ENCODE peak calls at places on chromosomes 13 and 19, in ten cellular contexts. L is sigmoid colon, M is epithelial cell of esophagus, Z is thyroid gland, V is heart right ventricle, C is astrocyte of the spinal cord, P is upper lobe of right lung, F is heart left ventricle, H is psoas muscle, T is astrocyte of the cerebellum. Q is an unnamed sample.
A peak's percentile ranks its signal among the peaks of the same experiment; 100 is the strongest.

GRCh38 chr13:44219808-44220544 is 153.6 kb upstream of the SERP2 start:
- DNase-seq in L (no peak), Z (no peak), H (no peak), T (no peak), P (no peak), V (no peak), M (peak; percentile 39), F (no peak), C (peak; percentile 72), Q (no peak)

GRCh38 chr13:19864018-19864338 is 529 bp upstream of the ZMYM5 start:
- DNase-seq in V (peak; percentile 82), Z (peak; percentile 65), P (peak; percentile 92), L (peak; percentile 83), C (peak; percentile 88), T (no peak), H (peak; percentile 78), F (peak; percentile 79), M (no peak), Q (no peak)

GRCh38 chr19:898663-899062 is 5.4 kb downstream of the RNU6-9 start:
- DNase-seq in C (no peak), H (no peak), L (no peak), P (no peak), Z (no peak), V (no peak), M (no peak), T (no peak), F (no peak), Q (no peak)

GRCh38 chr13:75549262-75550158 is at the start of gene UCHL3:
- DNase-seq in C (peak; percentile 95), L (peak; percentile 97), Z (peak; percentile 98), F (peak; percentile 96), V (peak; percentile 98), M (peak; percentile 97), T (peak; percentile 90), P (peak; percentile 99), H (peak; percentile 97), Q (peak; percentile 59)

GRCh38 chr19:52277471-52277870 is 8.1 kb downstream of the ZNF766 start:
- DNase-seq in H (no peak), L (no peak), P (no peak), F (no peak), V (no peak), C (no peak), T (no peak), Z (no peak), M (peak; percentile 14), Q (no peak)

GRCh38 chr13:25112856-25113255 is 16.9 kb downstream of the PABPC3 start:
- DNase-seq in Z (no peak), H (no peak), V (no peak), C (no peak), F (no peak), L (no peak), T (no peak), P (no peak), M (no peak), Q (no peak)

GRCh38 chr19:10219678-10220077 is 11.5 kb downstream of the S1PR2 start:
- DNase-seq in Z (no peak), V (no peak), T (no peak), L (no peak), P (no peak), H (no peak), M (peak; percentile 56), C (no peak), F (no peak), Q (no peak)

GRCh38 chr13:78317030-78317429 is 286.3 kb downstream of the POU4F1 start:
- DNase-seq in C (no peak), P (no peak), L (no peak), V (no peak), Z (no peak), F (no peak), M (peak; percentile 18), T (no peak), H (no peak), Q (no peak)

DNA sequence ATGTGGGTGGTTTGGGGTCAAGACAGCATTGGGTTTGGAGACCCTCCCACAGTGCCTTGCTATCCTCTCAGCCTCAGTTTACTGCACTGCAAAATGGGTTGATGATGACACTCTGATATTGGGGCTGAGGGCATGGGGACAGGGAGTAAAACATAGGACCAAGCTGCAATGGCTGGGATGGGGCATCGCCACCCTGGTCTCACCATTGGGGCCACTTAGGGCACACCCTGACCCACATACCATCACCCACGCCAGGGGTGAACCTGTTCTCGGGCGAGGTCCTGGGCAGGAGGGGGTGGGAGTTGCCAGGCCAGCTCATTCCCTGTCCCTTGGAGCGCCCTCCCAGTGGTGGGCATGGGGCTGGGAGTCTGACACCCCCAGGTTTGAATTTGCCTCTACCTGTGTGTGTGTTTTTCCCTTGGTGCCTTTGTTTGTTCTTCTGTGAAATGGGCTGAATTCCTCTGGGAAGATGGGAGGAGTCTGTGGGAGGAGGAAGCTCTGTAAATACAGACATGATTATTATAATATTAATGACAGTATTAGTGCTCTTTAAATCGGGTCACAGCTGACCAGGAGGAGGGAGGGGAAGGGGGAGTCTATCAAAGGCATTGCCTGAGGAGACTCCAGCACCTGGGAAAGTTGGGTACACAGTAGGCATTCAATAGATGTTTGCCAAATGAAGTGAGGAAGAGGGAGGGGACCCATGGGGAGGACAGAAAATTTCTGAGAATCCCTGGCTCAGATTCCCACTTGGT is 2.2 kb upstream of the FCHO1 start:
- DNase-seq in M (no peak), T (no peak), P (no peak), Z (no peak), F (no peak), C (no peak), V (no peak), L (no peak), H (no peak), Q (no peak)
- H3K4me3 ChIP-seq in M (no peak overlapping the region), T (no peak overlapping the region), P (no peak overlapping the region), Z (no peak overlapping the region), F (no peak overlapping the region), C (no peak overlapping the region), V (no peak overlapping the region), L (no peak overlapping the region), H (no peak overlapping the region), Q (no peak overlapping the region)

DNA sequence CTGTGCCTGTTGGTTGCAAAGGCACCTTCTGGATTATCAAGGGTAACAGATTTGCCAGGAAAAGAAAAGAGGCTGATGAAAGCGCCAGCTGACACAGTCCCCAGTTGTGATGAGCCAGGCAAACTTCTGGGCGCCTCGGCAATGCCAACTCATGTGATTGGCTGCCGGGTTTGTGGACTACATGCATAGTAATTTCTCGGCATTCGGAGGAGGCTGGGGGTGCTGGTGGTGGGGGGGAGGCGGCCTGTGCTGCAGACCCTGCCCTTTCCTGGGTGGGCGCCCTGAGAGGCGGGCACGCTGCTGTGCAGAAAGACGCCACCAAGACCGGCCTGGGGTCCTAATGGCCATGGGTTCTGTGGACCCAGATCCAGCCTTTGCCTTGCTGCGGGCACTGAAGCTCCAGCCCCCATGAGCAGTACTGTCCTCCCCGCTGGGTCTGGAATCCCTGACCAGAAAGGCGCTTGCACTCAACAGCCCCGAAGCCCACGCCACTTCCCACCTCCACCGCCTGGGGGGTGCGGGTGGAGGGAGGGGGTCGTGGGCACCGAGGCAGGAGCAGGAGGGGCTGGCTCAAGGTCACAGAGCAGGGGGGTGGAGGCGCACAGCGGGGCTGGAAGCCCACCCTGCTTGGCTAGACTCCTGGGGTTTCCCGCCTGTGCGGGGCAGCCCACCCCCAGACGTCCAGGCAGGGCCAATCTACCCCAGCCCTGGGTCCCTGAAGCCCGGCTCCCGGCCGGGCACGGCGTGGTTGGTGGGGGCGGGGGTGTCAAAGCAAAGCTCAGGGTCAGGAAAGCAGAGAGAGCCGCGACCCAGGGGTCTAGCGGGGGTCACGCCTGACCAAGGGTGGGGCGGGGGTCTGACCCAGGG is 1.0 kb downstream of the DIRAS1 start:
- DNase-seq in T (no peak), C (no peak), P (no peak), M (no peak), L (peak; percentile 64), Z (no peak), V (peak; percentile 50), F (peak; percentile 49), H (no peak), Q (no peak)
- TF ChIP-seq CTCF in T (no peak), C (peak; percentile 15), P (no peak), M (no peak), L (no peak), Z (no peak), V (no peak), F (no peak), H (no peak), Q (no peak)

DNA sequence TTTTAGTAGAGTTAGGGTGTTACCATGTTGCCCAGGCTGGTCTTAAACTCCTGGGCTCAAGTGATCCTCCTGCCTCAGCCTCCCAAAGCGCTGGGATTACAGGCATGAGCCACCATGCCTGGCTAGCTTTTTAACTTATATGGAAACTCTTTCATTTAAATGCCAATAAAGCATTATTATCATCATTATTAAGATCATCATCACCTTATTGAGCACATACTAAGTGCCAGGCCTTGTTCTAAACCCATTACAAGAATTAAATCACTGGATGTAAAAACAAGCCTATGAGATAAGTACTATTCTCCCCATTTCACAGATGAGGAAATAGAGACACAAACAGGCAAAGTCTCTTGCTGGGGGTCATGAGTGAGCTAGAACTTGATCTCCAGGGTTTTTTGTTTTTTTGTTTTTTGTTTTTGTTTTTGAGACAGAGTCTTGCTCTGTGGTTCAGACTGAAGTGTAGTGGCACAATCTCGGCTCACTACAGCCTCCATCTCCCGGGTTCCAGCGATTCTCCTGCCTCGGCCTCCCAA is 1.3 kb downstream of the GMFG start:
- DNase-seq in Z (no peak), P (no peak), L (no peak), F (no peak), M (no peak), H (no peak), C (no peak), T (no peak), V (no peak), Q (no peak)
- H3K4me3 ChIP-seq in Z (no peak overlapping the region), P (peak overlapping the region; percentile 68), L (peak overlapping the region; percentile 29), F (no peak overlapping the region), M (no peak overlapping the region), H (peak overlapping the region; percentile 52), C (no peak overlapping the region), T (no peak overlapping the region), V (peak overlapping the region; percentile 54), Q (no peak overlapping the region)

GRCh38 chr19:36141039-36141914 is 1.4 kb downstream of the CAPNS1 start:
- DNase-seq in Z (peak; percentile 83), H (peak; percentile 86), F (peak; percentile 90), T (peak; percentile 64), L (peak; percentile 93), M (peak; percentile 93), P (peak; percentile 93), V (peak; percentile 88), C (peak; percentile 86), Q (no peak)

GRCh38 chr19:36142046-36142445 is 2.2 kb downstream of the CAPNS1 start:
- DNase-seq in H (no peak), Z (no peak), T (no peak), V (no peak), C (no peak), M (no peak), L (no peak), F (no peak), P (no peak), Q (no peak)

GRCh38 chr19:36139120-36139472 is 770 bp upstream of the CAPNS1 start:
- DNase-seq in F (no peak), T (no peak), L (no peak), C (no peak), M (no peak), H (no peak), P (no peak), V (no peak), Z (no peak), Q (no peak)

GRCh38 chr19:36140289-36141038 is 598 bp downstream of the CAPNS1 start:
- DNase-seq in Z (peak; percentile 49), H (peak; percentile 35), C (peak; percentile 65), L (peak; percentile 78), M (peak; percentile 56), P (no peak), V (peak; percentile 38), F (peak; percentile 68), T (no peak), Q (no peak)

DNA sequence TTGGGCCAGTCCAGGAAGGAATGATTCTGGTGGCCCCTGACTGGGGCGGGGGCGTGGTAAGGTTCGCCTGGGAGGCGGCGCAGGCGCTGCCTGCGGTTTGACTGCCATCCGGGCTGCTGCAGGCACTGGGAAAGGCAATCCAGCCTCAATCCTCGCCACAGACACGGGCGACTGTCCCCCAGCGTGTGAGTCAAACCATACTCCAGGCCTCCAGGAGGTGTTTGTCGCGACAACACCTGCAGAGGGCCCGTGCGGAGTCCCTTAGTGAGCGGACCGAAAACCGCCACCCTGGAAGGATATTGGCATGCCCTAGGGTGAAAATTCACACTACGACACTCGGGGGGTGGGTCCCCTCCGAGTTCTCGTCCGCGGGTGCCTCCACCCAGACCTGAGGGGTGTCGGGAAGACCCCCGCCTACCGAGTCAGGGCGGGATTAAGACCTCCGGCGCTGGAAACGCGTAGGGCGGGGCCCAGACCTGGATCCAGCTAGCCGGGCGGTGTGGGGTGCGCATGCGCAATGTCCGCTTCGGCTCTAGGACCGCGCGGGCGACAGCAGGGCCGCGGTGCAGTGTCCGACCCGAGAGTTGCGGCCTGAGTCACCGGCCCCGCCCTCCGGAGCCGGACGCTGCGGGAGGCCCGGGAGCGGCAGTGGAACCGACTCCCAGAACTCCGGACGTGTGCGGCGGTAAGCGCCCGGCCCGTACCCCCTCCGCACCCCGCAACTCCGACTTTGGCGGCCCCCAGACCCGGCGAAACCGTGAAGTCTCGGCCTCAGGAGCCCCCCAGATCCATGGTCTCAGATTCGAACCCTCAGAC is at the start of gene CAPNS1:
- DNase-seq in M (peak; percentile 96), L (peak; percentile 99), F (peak; percentile 99), P (peak; percentile 99), H (peak; percentile 98), Z (peak; percentile 98), C (peak; percentile 97), V (peak; percentile 99), T (peak; percentile 92), Q (peak; percentile 52)
- TF ChIP-seq CTCF in M (peak; percentile 2), L (no peak), F (no peak), P (no peak), H (no peak), Z (no peak), C (no peak), V (peak; percentile 28), T (no peak), Q (no peak)